ENCODE peak calls at places on chromosomes 3 and 15, in seven cellular contexts. F is GM23338, V is GM23248, N is HCT116, U is PC-3, R is SK-N-SH, K is neural progenitor cell. Y is an unnamed sample.

GRCh38 chr3:72960812-72961518 is 35.6 kb upstream of the PPP4R2 start:
- DNase-seq in F (no peak), V (peak; percentile 73), N (no peak), U (no peak), R (no peak), K (no peak), Y (peak; percentile 86)

GRCh38 chr3:159804726-159805410 is 183.8 kb upstream of the IL12A start:
- DNase-seq in F (peak; percentile 95), V (peak; percentile 94), N (peak; percentile 60), U (peak; percentile 93), R (peak; percentile 71), K (peak; percentile 89), Y (peak; percentile 91)

GRCh38 chr3:191085091-191085490 is 114.0 kb upstream of the OSTN start:
- DNase-seq in F (no peak), V (peak; percentile 82), N (no peak), U (peak; percentile 39), R (no peak), K (no peak), Y (no peak)

GRCh38 chr15:51093865-51094605 is 671 bp downstream of the TNFAIP8L3 start:
- DNase-seq in F (peak; percentile 63), V (peak; percentile 61), N (no peak), U (no peak), R (peak; percentile 62), K (peak; percentile 50), Y (peak; percentile 46)

GRCh38 chr3:133135303-133135702 is 97.1 kb downstream of the TMEM108 start:
- DNase-seq in F (no peak), V (no peak), N (no peak), U (no peak), R (no peak), K (no peak), Y (no peak)

GRCh38 chr15:77632760-77633133 is at the start of gene LINGO1:
- DNase-seq in F (peak; percentile 81), V (peak; percentile 50), N (no peak), U (peak; percentile 6), R (no peak), K (peak; percentile 86), Y (peak; percentile 73)

GRCh38 chr3:112132975-112133448 is at the start of gene GCSAM:
- DNase-seq in F (no peak), V (no peak), N (no peak), U (no peak), R (no peak), K (no peak), Y (no peak)

GRCh38 chr3:69970827-69971226 is 28.7 kb upstream of the SAMMSON start:
- DNase-seq in F (no peak), V (no peak), N (no peak), U (no peak), R (no peak), K (no peak), Y (no peak)

GRCh38 chr15:76431936-76432335 is 95.4 kb downstream of the ISL2 start:
- DNase-seq in F (peak; percentile 17), V (peak; percentile 7), N (no peak), U (no peak), R (no peak), K (peak; percentile 89), Y (no peak)

GRCh38 chr3:71006810-71007785 is 576.4 kb downstream of the FOXP1 start:
- DNase-seq in F (peak; percentile 69), V (peak; percentile 50), N (no peak), U (peak; percentile 69), R (no peak), K (peak; percentile 59), Y (peak; percentile 17)

GRCh38 chr15:101288905-101289513 is 6.0 kb downstream of the SNRPA1 start:
- DNase-seq in F (peak; percentile 81), V (peak; percentile 80), N (peak; percentile 42), U (peak; percentile 68), R (peak; percentile 55), K (peak; percentile 74), Y (peak; percentile 72)

GRCh38 chr15:90665288-90666134 is 51.6 kb upstream of the BLM start:
- DNase-seq in F (peak; percentile 72), V (peak; percentile 87), N (peak; percentile 41), U (peak; percentile 65), R (peak; percentile 91), K (no peak), Y (no peak)

GRCh38 chr3:57257678-57258077 is 30.1 kb downstream of the APPL1 start:
- DNase-seq in F (no peak), V (no peak), N (no peak), U (peak; percentile 9), R (no peak), K (no peak), Y (no peak)

GRCh38 chr3:57256844-57257243 is 29.3 kb downstream of the APPL1 start:
- DNase-seq in F (no peak), V (no peak), N (no peak), U (no peak), R (no peak), K (no peak), Y (no peak)

DNA sequence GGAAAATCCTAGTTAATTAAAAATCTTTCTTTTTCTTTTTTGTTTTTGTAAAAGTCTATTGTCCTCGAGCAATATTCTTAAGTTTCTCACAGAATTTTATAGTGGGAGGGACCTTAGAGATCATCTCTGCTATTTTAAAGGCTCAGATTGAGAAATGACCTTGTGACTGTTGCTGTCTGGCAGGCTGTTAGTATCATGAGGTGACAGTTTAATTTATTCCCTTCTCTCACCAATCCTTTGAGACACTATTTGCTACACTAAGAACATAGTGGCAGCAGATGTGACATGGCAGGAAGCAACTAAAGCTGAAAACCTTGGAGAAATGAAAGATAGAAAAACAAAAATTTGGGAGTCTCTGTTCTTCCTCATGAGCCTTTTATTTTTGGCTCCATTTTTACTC is 24.9 kb downstream of the APPL1 start:
- DNase-seq in F (no peak), V (no peak), N (no peak), U (no peak), R (no peak), K (no peak), Y (no peak)
- H3K36me3 ChIP-seq in F (peaks cover 6% of the 10 kb centered on the region), V (peaks cover 39% of the 10 kb centered on the region), N (peaks cover 14% of the 10 kb centered on the region), U (peaks cover 26% of the 10 kb centered on the region), R (peaks cover 47% of the 10 kb centered on the region), K (peaks cover 13% of the 10 kb centered on the region), Y (no peaks in the 10 kb centered on the region)

GRCh38 chr15:41042851-41043250 is 73.2 kb downstream of the INO80 start:
- DNase-seq in F (no peak), V (no peak), N (no peak), U (no peak), R (no peak), K (no peak), Y (no peak)
- TF ChIP-seq EZH2phosphoT487 in F (no peak), V (no peak), N (no peak), U (no peak), R (no peak), K (no peak), Y (no peak)

DNA sequence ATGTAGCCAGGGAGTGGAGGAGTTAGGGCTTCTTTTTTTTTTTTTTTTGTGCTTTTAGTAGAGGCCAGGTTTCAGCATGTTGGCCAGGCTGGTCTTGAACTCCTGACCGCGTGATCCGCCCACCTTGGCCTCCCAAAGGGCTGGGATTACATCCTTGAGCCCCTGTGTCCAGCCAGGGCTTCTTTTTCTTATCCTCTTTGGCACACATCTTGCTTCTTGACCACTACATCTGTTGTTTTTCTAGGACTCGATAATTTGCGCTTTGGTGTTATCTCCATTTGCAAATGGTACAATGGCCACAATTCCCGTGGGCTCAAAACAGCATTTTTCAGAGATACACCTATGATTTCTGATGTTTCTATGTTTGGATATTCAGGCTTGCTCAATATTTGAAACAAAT is 4.2 kb downstream of the SKIL start:
- DNase-seq in F (no peak), V (no peak), N (no peak), U (no peak), R (no peak), K (no peak), Y (no peak)
- H4K20me1 ChIP-seq in F (peaks cover 70% of the 10 kb centered on the region), V (no peaks in the 10 kb centered on the region), N (no peaks in the 10 kb centered on the region), U (no peaks in the 10 kb centered on the region), R (peaks cover 68% of the 10 kb centered on the region), K (no peaks in the 10 kb centered on the region), Y (peaks cover 46% of the 10 kb centered on the region)

GRCh38 chr15:48424076-48424475 is 92.8 kb downstream of the DUT start:
- DNase-seq in F (no peak), V (peak; percentile 72), N (no peak), U (peak; percentile 60), R (no peak), K (no peak), Y (no peak)
- H3K36me3 ChIP-seq in F (no peaks in the 10 kb centered on the region), V (peaks cover 91% of the 10 kb centered on the region), N (no peaks in the 10 kb centered on the region), U (no peaks in the 10 kb centered on the region), R (peaks cover 93% of the 10 kb centered on the region), K (no peaks in the 10 kb centered on the region), Y (peaks cover 4% of the 10 kb centered on the region)

DNA sequence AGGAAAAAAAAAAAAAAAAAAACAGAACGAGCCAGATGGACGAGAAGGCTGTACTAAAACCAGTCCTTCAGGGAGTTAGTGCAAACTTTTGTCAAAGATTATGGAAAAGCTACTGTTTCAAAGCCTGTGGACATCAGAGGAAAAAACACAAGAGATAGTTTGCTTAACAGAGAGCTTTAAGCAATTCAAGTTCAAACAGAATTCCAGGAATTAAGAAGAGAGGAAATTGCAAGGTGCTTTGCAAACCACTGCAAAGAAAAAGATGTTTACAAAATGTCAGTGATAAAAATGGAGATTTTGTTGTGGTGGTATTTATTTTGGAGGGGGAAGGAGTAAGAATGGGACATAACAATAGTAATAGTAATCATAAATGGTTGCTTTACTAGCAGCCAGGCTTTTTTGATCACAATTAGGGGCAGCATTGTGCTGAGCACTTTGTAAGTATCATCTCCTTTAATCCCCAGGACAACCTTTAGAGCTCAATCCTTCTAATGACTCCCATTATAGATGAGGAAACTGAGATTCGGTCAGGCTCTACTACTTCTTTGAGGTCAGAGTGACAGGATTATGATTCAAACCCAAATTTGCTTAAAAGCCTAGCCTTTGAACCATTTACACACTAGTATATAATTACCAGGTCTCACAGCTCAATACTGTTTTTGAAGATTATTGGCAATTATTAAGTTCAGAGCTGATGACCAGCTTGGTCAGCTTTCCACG is 22.4 kb upstream of the ARHGEF3 start:
- DNase-seq in F (peak; percentile 24), V (no peak), N (no peak), U (no peak), R (no peak), K (no peak), Y (no peak)
- TF ChIP-seq EZH2phosphoT487 in F (no peak), V (no peak), N (no peak), U (no peak), R (no peak), K (no peak), Y (no peak)

DNA sequence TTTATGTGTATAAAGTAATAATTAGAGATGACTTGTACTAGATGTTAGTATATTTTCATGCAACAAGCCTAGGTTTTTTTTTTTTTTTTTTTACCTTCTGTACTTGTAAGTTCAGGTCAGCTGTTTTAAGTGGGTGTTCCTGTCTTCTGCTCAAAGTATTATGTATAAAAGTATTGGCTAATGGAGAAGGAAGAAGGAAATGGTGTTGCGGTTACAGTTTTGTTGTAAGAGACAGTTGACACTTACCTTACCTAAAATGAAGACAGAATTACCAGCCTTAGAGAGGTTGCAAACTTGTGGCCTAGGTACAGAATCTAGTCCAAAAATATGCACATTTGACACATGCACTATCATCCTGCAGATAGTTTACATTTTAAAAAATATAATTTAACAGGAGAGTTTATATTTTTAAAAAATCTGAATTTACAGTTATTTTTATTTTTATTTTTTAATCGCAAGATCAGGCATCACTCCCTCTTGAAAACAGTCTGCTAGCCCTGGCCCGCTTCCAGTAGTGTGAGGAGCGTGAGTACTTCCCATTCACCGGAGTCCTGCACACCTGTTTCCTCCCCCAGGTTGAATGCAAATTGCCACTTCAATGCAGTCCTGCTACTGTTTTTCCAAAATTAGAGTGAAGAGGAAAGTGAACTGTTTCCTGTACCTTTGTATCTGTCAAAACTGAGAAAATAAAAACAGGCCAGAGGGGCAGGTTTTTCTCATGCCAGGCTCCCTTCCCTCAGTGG is 224.3 kb upstream of the SOX2 start:
- DNase-seq in F (no peak), V (no peak), N (no peak), U (no peak), R (no peak), K (no peak), Y (no peak)
- H4K20me1 ChIP-seq in F (no peaks in the 10 kb centered on the region), V (no peaks in the 10 kb centered on the region), N (no peaks in the 10 kb centered on the region), U (no peaks in the 10 kb centered on the region), R (no peaks in the 10 kb centered on the region), K (no peaks in the 10 kb centered on the region), Y (no peaks in the 10 kb centered on the region)

GRCh38 chr3:121722346-121722745 is 27.2 kb downstream of the GOLGB1 start:
- DNase-seq in F (no peak), V (no peak), N (no peak), U (no peak), R (no peak), K (no peak), Y (no peak)
- H3K36me3 ChIP-seq in F (peaks cover 37% of the 10 kb centered on the region), V (peaks cover 81% of the 10 kb centered on the region), N (peaks cover 14% of the 10 kb centered on the region), U (peaks cover 76% of the 10 kb centered on the region), R (peaks cover 90% of the 10 kb centered on the region), K (peaks cover 28% of the 10 kb centered on the region), Y (peaks cover 23% of the 10 kb centered on the region)